ENCODE peak calls at places on chromosomes 3 and 15, in seven cellular contexts. J, U, N, W, Z, O and P are unnamed samples. For H3K4me1, the result is how much of the 10 kb centered on the place peaks cover.

GRCh38 chr3:7977245-7978103 is 524.1 kb upstream of the LMCD1 start:
- DNase-seq in O (no peak), J (no peak), U (no peak), N (no peak), Z (no peak), W (no peak), P (no peak)

GRCh38 chr3:35383719-35384555 is 255.4 kb upstream of the ARPP21 start:
- DNase-seq in O (no peak), W (no peak), U (no peak), J (no peak), N (no peak), Z (no peak), P (no peak)

GRCh38 chr3:127817331-127817821 is 4.9 kb downstream of the MGLL start:
- DNase-seq in W (peak), N (no peak), O (no peak), J (no peak), Z (no peak), U (peak), P (no peak)

GRCh38 chr3:15081960-15082664 is 16.8 kb downstream of the RBSN start:
- DNase-seq in N (no peak), J (no peak), U (peak), W (peak), Z (no peak), O (no peak), P (no peak)

GRCh38 chr15:79157631-79158592 is 67.3 kb upstream of the RASGRF1 start:
- DNase-seq in Z (no peak), N (no peak), J (no peak), W (peak), U (no peak), O (no peak), P (no peak)

GRCh38 chr15:79170256-79170664 is 79.7 kb upstream of the RASGRF1 start:
- DNase-seq in O (peak), W (peak), Z (no peak), J (peak), N (no peak), U (no peak), P (peak)

GRCh38 chr3:99879275-99879674 is 61.6 kb downstream of the CMSS1 start:
- DNase-seq in J (no peak), W (no peak), Z (no peak), U (no peak), O (no peak), N (no peak), P (no peak)

GRCh38 chr3:50297896-50298725 is 1.1 kb downstream of the HYAL3 start:
- DNase-seq in Z (no peak), W (no peak), N (peak), J (no peak), O (no peak), U (no peak), P (peak)

GRCh38 chr3:60065227-60065868 is 1015.5 kb upstream of the CFAP20DC start:
- DNase-seq in N (no peak), J (no peak), O (no peak), W (no peak), Z (no peak), U (no peak), P (no peak)

GRCh38 chr3:184227481-184227935 is 1.9 kb upstream of the VWA5B2 start:
- DNase-seq in N (no peak), J (no peak), O (no peak), U (no peak), Z (no peak), W (peak), P (no peak)

GRCh38 chr3:122563717-122564025 is 429 bp downstream of the PARP9 start:
- DNase-seq in U (no peak), O (no peak), J (peak), Z (peak), N (peak), W (peak), P (no peak)

GRCh38 chr3:20527368-20527767 is 341.4 kb upstream of the SGO1 start:
- DNase-seq in W (no peak), J (no peak), N (no peak), O (no peak), U (no peak), Z (no peak), P (no peak)

GRCh38 chr3:50194128-50194902 is 2.9 kb downstream of the GNAT1 start:
- DNase-seq in N (peak), O (peak), W (peak), U (peak), J (peak), Z (peak), P (peak)

GRCh38 chr3:111547645-111548044 is 5.6 kb downstream of the CD96 start:
- DNase-seq in J (no peak), N (no peak), W (no peak), O (no peak), Z (no peak), U (no peak), P (no peak)

GRCh38 chr15:66563126-66563525 is 2.7 kb downstream of the LCTL start:
- DNase-seq in Z (no peak), N (no peak), W (peak), O (peak), U (peak), J (no peak), P (no peak)

GRCh38 chr3:103006541-103006940 is 571.7 kb downstream of the ZPLD1 start:
- DNase-seq in J (no peak), Z (no peak), N (no peak), O (no peak), W (no peak), U (no peak), P (no peak)

GRCh38 chr3:24137958-24138875 is 193.1 kb downstream of the NR1D2 start:
- DNase-seq in J (peak), W (no peak), U (no peak), Z (no peak), O (no peak), N (no peak), P (no peak)

GRCh38 chr15:42447599-42447998 is 43.3 kb downstream of the ZNF106 start:
- DNase-seq in Z (no peak), N (no peak), U (no peak), J (no peak), O (no peak), W (no peak), P (no peak)

GRCh38 chr15:42453826-42454225 is 37.1 kb downstream of the ZNF106 start:
- DNase-seq in U (no peak), J (no peak), W (no peak), O (no peak), N (no peak), Z (no peak), P (no peak)

GRCh38 chr15:42448281-42448680 is 42.7 kb downstream of the ZNF106 start:
- DNase-seq in Z (no peak), J (no peak), N (no peak), U (no peak), W (no peak), O (no peak), P (no peak)

GRCh38 chr15:42449770-42450433 is 41.0 kb downstream of the ZNF106 start:
- DNase-seq in U (no peak), N (no peak), Z (no peak), W (no peak), O (no peak), J (peak), P (no peak)

GRCh38 chr15:42450434-42450790 is 40.5 kb downstream of the ZNF106 start:
- DNase-seq in W (no peak), J (no peak), U (no peak), O (no peak), Z (no peak), N (no peak), P (no peak)
- H3K27ac ChIP-seq in W (no peak), J (no peak), U (no peak), O (no peak), Z (no peak), N (no peak), P (peak)

GRCh38 chr3:56816061-56816460 is 14.3 kb upstream of the ARHGEF3 start:
- DNase-seq in J (no peak), W (no peak), U (no peak), N (no peak), O (no peak), Z (no peak), P (no peak)
- H3K4me1 ChIP-seq in J (under half), W (under half), U (under half), N (under half), O (under half), Z (under half), P (under half)

GRCh38 chr3:155949464-155950217 is 79.2 kb downstream of the GMPS start:
- DNase-seq in N (no peak), O (no peak), J (no peak), Z (no peak), U (no peak), W (no peak), P (no peak)

GRCh38 chr3:155941354-155941753 is 70.9 kb downstream of the GMPS start:
- DNase-seq in W (no peak), J (no peak), N (no peak), O (no peak), Z (no peak), U (no peak), P (no peak)

GRCh38 chr3:155948476-155948875 is 78.0 kb downstream of the GMPS start:
- DNase-seq in W (no peak), O (no peak), N (no peak), J (no peak), Z (no peak), U (peak), P (no peak)

GRCh38 chr3:155944081-155944480 is 73.6 kb downstream of the GMPS start:
- DNase-seq in Z (no peak), W (no peak), N (no peak), U (peak), J (no peak), O (no peak), P (no peak)

GRCh38 chr3:155946178-155946577 is 75.7 kb downstream of the GMPS start:
- DNase-seq in J (no peak), U (peak), N (no peak), W (peak), O (no peak), Z (no peak), P (no peak)
- H3K4me3 ChIP-seq in J (no peak), U (no peak), N (no peak), W (no peak), O (no peak), Z (no peak), P (no peak)

DNA sequence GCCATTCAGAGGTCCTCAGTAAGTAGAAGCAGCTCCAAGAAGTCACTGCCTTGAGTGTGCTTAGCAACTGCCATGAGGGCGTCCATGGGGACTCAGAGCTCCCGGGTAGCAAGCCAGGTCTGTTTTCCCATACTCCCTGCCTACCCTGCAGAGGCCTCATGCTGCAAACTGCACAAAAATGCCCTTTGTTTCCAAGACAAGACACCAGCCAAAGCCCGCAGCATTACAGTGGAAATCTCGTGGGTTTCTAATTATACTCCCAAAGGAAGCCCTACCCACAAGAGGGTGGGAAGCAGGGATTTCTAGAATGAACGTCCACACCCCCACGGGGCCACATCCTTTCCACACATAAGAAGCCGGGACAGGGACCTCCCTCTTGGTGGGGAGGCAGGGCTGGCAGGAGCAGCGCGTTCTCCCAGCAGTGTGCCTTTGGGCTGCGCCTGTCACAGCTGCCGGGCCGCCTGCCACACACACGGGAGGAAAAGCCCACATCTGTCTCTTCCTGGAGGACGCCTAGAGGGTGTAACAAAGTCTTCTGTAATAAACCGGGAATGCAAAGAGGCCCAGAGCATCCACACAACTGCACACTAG is 31.1 kb downstream of the FAM174B start:
- DNase-seq in J (peak), N (peak), W (peak), Z (peak), U (no peak), O (no peak), P (peak)
- H3K27ac ChIP-seq in J (no peak), N (no peak), W (no peak), Z (peak), U (no peak), O (peak), P (peak)